ENCODE peak calls at places on chromosomes 3 and 15, in five cellular contexts. E is brain microvascular endothelial cell, H is hepatic stellate cell, I is midbrain, B is hypothalamus. Y is an unnamed sample.

GRCh38 chr3:45772341-45773035 is 23.8 kb downstream of the SLC6A20 start:
- DNase-seq in H (no peak), I (no peak), E (no peak), B (no peak), Y (no peak)

GRCh38 chr15:72092691-72093090 is 25.3 kb downstream of the MYO9A start:
- DNase-seq in B (no peak), I (no peak), H (no peak), E (no peak), Y (no peak)

GRCh38 chr15:65641723-65642475 is 20.2 kb downstream of the SLC24A1 start:
- DNase-seq in I (peak), E (no peak), B (no peak), H (no peak), Y (no peak)

GRCh38 chr3:56754753-56755365 is 46.9 kb downstream of the ARHGEF3 start:
- DNase-seq in I (no peak), B (no peak), H (no peak), E (no peak), Y (no peak)

GRCh38 chr15:101108458-101108775 is 143.4 kb downstream of the CHSY1 start:
- DNase-seq in B (no peak), E (no peak), I (no peak), H (no peak), Y (no peak)

GRCh38 chr3:98482717-98483482 is 14.6 kb upstream of the OR5K2 start:
- DNase-seq in H (no peak), I (no peak), E (no peak), B (no peak), Y (no peak)

GRCh38 chr3:58487140-58487886 is 4.6 kb upstream of the KCTD6 start:
- DNase-seq in B (no peak), H (peak), I (no peak), E (peak), Y (peak)

GRCh38 chr15:98878172-98878571 is 129.4 kb downstream of the PGPEP1L start:
- DNase-seq in H (peak), E (no peak), B (no peak), I (no peak), Y (no peak)

GRCh38 chr3:78926523-78926922 is 841.3 kb downstream of the ROBO1 start:
- DNase-seq in I (no peak), E (no peak), B (no peak), H (no peak), Y (no peak)

GRCh38 chr3:107344722-107345121 is 32.5 kb upstream of the CCDC54 start:
- DNase-seq in H (no peak), I (no peak), E (no peak), B (no peak), Y (no peak)

GRCh38 chr3:126103121-126104027 is 19.4 kb upstream of the SLC41A3 start:
- DNase-seq in H (peak), B (no peak), E (no peak), I (no peak), Y (no peak)

GRCh38 chr3:197694251-197694650 is 42.5 kb downstream of the RUBCN start:
- DNase-seq in B (no peak), H (no peak), E (no peak), I (no peak), Y (no peak)

GRCh38 chr15:58355352-58355964 is 76.3 kb upstream of the LIPC start:
- DNase-seq in I (no peak), B (no peak), H (no peak), E (no peak), Y (no peak)

GRCh38 chr3:47890832-47891620 is 88.1 kb downstream of the DHX30 start:
- DNase-seq in H (no peak), I (peak), B (no peak), E (no peak), Y (no peak)

GRCh38 chr3:111200027-111200426 is 128.4 kb downstream of the NECTIN3 start:
- DNase-seq in E (no peak), H (no peak), B (no peak), I (no peak), Y (no peak)

GRCh38 chr3:29100292-29100691 is 180.6 kb upstream of the RBMS3 start:
- DNase-seq in I (no peak), E (peak), H (peak), B (no peak), Y (no peak)

GRCh38 chr3:168341965-168342719 is 246.4 kb upstream of the GOLIM4 start:
- DNase-seq in I (no peak), B (no peak), H (no peak), E (peak), Y (no peak)

GRCh38 chr15:100650685-100651084 is 48.3 kb downstream of the ASB7 start:
- DNase-seq in E (no peak), B (no peak), H (no peak), I (no peak), Y (no peak)

GRCh38 chr3:181362378-181362777 is 349.3 kb upstream of the SOX2 start:
- DNase-seq in E (no peak), I (no peak), H (no peak), B (no peak), Y (no peak)

GRCh38 chr3:163159306-163159705 is 1662.7 kb downstream of the OTOL1 start:
- DNase-seq in H (no peak), B (no peak), E (no peak), I (no peak), Y (no peak)

GRCh38 chr3:88005066-88005465 is 53.7 kb downstream of the CGGBP1 start:
- DNase-seq in H (peak), E (no peak), B (no peak), I (peak), Y (no peak)

GRCh38 chr3:15535757-15536156 is 14.3 kb upstream of the COLQ start:
- DNase-seq in I (no peak), B (no peak), H (no peak), E (no peak), Y (no peak)

Y was measured in amniotic stem cell.